ENCODE peak calls at places on chromosomes 7 and 10, in four cellular contexts. M is naive thymus-derived CD8-positive, alpha-beta T cell; N is HS-5; A is iPS-NIHi11. X is an unnamed sample.

GRCh38 chr10:79405221-79405994 is 40.0 kb downstream of the ZCCHC24 start:
- DNase-seq in N (no peak), M (peak), A (no peak), X (no peak)

GRCh38 chr7:31508823-31509222 is 5.1 kb upstream of the ITPRID1 start:
- DNase-seq in M (no peak), N (no peak), A (no peak), X (no peak)

GRCh38 chr10:114635101-114635500 is 23.0 kb downstream of the ABLIM1 start:
- DNase-seq in N (no peak), M (no peak), A (no peak), X (no peak)

GRCh38 chr7:55534262-55534915 is 37.9 kb downstream of the VOPP1 start:
- DNase-seq in M (no peak), N (peak), A (no peak), X (no peak)

GRCh38 chr7:44709011-44709915 is 39.4 kb upstream of the ZMIZ2 start:
- DNase-seq in A (peak), N (no peak), M (no peak), X (no peak)

GRCh38 chr10:124688889-124689670 is 55.1 kb downstream of the FAM53B start:
- DNase-seq in M (no peak), A (no peak), N (no peak), X (no peak)

GRCh38 chr7:151993977-151994676 is 31.3 kb upstream of the GALNT11 start:
- DNase-seq in M (no peak), A (peak), N (no peak), X (peak)

GRCh38 chr7:29879609-29880008 is 73.3 kb downstream of the WIPF3 start:
- DNase-seq in N (no peak), A (no peak), M (no peak), X (no peak)

GRCh38 chr7:129919492-129919891 is 33.3 kb downstream of the UBE2H start:
- DNase-seq in A (no peak), M (no peak), N (no peak), X (no peak)

GRCh38 chr7:139061416-139061815 is 25.6 kb upstream of the ZC3HAV1L start:
- DNase-seq in N (no peak), M (no peak), A (no peak), X (no peak)

GRCh38 chr10:79162861-79163662 is 94.3 kb downstream of the ZMIZ1 start:
- DNase-seq in N (no peak), M (no peak), A (no peak), X (no peak)